ENCODE peak calls at places on chromosomes 12 and 14, in ten cellular contexts. H is MM.1S, S is PC-3, N is AG04450, B is heart right ventricle, I is fibroblast of the aortic adventitia, Z is endodermal cell, M is fibroblast of pulmonary artery, C is GM12865, R is A549. Q is an unnamed sample.
A peak's percentile ranks its signal among the peaks of the same experiment; 100 is the strongest.

GRCh38 chr12:49331360-49332222 is 5.4 kb downstream of the C1QL4 start:
- DNase-seq in H (no peak), S (peak; percentile 66), N (peak; percentile 44), B (peak; percentile 61), I (peak; percentile 73), Z (peak; percentile 92), M (peak; percentile 86), C (no peak), R (peak; percentile 90), Q (no peak)

GRCh38 chr12:45518516-45519235 is 210.8 kb upstream of the ARID2 start:
- DNase-seq in H (no peak), S (no peak), N (no peak), B (no peak), I (no peak), Z (no peak), M (no peak), C (peak; percentile 46), R (no peak), Q (peak; percentile 22)

GRCh38 chr12:106721931-106722330 is 52.6 kb upstream of the RIC8B start:
- DNase-seq in H (no peak), S (no peak), N (no peak), B (no peak), I (no peak), Z (no peak), M (no peak), C (no peak), R (no peak), Q (no peak)

GRCh38 chr14:101010835-101011234 is 107.3 kb upstream of the RTL1 start:
- DNase-seq in H (no peak), S (no peak), N (no peak), B (no peak), I (no peak), Z (no peak), M (no peak), C (no peak), R (no peak), Q (no peak)

GRCh38 chr12:45601390-45601789 is 128.1 kb upstream of the ARID2 start:
- DNase-seq in H (no peak), S (peak; percentile 54), N (no peak), B (no peak), I (no peak), Z (no peak), M (no peak), C (no peak), R (no peak), Q (no peak)

GRCh38 chr12:2017724-2018337 is 13.6 kb upstream of the DCP1B start:
- DNase-seq in H (no peak), S (no peak), N (no peak), B (peak; percentile 33), I (no peak), Z (no peak), M (no peak), C (peak; percentile 50), R (no peak), Q (no peak)

GRCh38 chr12:46480724-46481123 is 108.2 kb upstream of the SLC38A2 start:
- DNase-seq in H (no peak), S (no peak), N (no peak), B (no peak), I (peak; percentile 42), Z (no peak), M (peak; percentile 48), C (no peak), R (no peak), Q (no peak)

GRCh38 chr14:92866181-92866752 is 56.7 kb upstream of the CHGA start:
- DNase-seq in H (no peak), S (no peak), N (no peak), B (no peak), I (no peak), Z (no peak), M (no peak), C (no peak), R (no peak), Q (no peak)

GRCh38 chr14:94499673-94500072 is 9.6 kb downstream of the SERPINA12 start:
- DNase-seq in H (no peak), S (no peak), N (no peak), B (no peak), I (no peak), Z (no peak), M (no peak), C (no peak), R (no peak), Q (no peak)

GRCh38 chr12:109586385-109587296 is 13.0 kb downstream of the MVK start:
- DNase-seq in H (no peak), S (no peak), N (no peak), B (no peak), I (no peak), Z (no peak), M (no peak), C (no peak), R (no peak), Q (no peak)

GRCh38 chr14:96038558-96038919 is 623 bp upstream of the C14orf132 start:
- DNase-seq in H (no peak), S (no peak), N (no peak), B (no peak), I (no peak), Z (peak; percentile 56), M (no peak), C (peak; percentile 7), R (no peak), Q (no peak)
- H3K4me3 ChIP-seq in H (peak overlapping the region; percentile 58), S (no peak overlapping the region), N (peak overlapping the region; percentile 89), B (peak overlapping the region; percentile 80), I (peak overlapping the region; percentile 86), Z (peak overlapping the region; percentile 78), M (peak overlapping the region; percentile 61), C (no peak overlapping the region), R (peak overlapping the region; percentile 87), Q (no peak overlapping the region)

GRCh38 chr12:126780343-126780742 is 1486.6 kb upstream of the TMEM132C start:
- DNase-seq in H (no peak), S (no peak), N (no peak), B (no peak), I (no peak), Z (no peak), M (no peak), C (no peak), R (no peak), Q (no peak)

GRCh38 chr12:126781593-126781992 is 1485.4 kb upstream of the TMEM132C start:
- DNase-seq in H (no peak), S (no peak), N (no peak), B (no peak), I (peak; percentile 15), Z (no peak), M (no peak), C (no peak), R (no peak), Q (no peak)

GRCh38 chr12:126782083-126782482 is 1484.9 kb upstream of the TMEM132C start:
- DNase-seq in H (no peak), S (no peak), N (no peak), B (no peak), I (no peak), Z (no peak), M (no peak), C (no peak), R (no peak), Q (no peak)

GRCh38 chr12:126789963-126790362 is 1477.0 kb upstream of the TMEM132C start:
- DNase-seq in H (no peak), S (no peak), N (no peak), B (no peak), I (no peak), Z (no peak), M (no peak), C (no peak), R (no peak), Q (no peak)

DNA sequence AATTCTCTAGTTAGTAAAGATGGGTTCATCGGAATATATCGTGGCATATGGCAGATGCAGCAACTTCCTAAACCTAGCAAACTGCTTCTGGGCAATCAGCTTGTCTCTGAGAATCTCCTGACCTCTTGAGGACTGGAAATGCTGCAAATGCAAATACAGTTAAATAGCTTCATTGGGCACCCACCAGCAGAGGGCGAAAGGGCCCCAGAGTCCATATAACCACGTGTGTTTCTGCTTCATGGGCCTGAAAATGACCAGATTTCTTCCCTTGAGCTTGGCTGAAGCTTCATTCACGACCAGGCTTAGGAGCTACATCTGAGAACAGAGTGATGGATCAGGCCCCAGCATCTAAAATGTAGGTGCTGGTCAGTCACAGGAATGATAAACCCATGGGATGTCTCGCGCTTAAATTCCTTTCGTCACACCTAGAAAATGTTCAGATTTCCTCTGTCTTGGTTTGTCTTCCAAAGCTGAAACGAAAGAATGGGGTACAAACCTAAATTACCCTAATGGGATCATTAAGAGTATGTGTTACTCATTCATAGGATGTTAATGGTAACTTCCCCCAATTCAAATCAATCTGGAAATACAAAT is 1482.5 kb upstream of the TMEM132C start:
- DNase-seq in H (peak; percentile 44), S (peak; percentile 81), N (no peak), B (peak; percentile 13), I (peak; percentile 52), Z (peak; percentile 95), M (peak; percentile 14), C (peak; percentile 65), R (peak; percentile 8), Q (no peak)
- TF ChIP-seq CTCF in H (peak; percentile 41), S (peak; percentile 95), N (no peak), B (peak; percentile 30), I (peak; percentile 56), Z (peak; percentile 88), M (peak; percentile 18), C (peak; percentile 53), R (peak; percentile 24), Q (peak; percentile 28)

DNA sequence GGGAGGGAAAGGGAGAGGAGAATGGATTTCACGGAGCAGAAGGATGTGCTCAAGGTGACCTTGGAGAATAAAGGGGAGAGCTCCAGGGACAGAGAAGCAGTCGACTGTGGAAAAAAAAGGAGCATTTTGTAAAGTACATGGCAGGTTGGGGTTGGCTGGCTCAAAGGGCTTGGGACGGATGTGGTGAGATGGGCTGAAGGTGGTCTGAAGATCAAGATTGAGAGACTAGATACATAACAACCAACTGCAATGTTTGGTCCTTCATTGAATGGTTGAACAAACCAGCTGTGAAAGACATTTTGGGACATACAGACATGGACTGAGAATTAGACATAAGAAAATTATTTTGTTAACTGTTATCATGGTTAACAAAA is 1.6 kb upstream of the CD63 start:
- DNase-seq in H (no peak), S (no peak), N (no peak), B (no peak), I (no peak), Z (no peak), M (no peak), C (peak; percentile 33), R (no peak), Q (no peak)
- H3K4me3 ChIP-seq in H (no peak overlapping the region), S (peak overlapping the region; percentile 88), N (peak overlapping the region; percentile 99), B (peak overlapping the region; percentile 98), I (peak overlapping the region; percentile 97), Z (peak overlapping the region; percentile 92), M (peak overlapping the region; percentile 93), C (peak overlapping the region; percentile 77), R (peak overlapping the region; percentile 76), Q (peak overlapping the region; percentile 75)

DNA sequence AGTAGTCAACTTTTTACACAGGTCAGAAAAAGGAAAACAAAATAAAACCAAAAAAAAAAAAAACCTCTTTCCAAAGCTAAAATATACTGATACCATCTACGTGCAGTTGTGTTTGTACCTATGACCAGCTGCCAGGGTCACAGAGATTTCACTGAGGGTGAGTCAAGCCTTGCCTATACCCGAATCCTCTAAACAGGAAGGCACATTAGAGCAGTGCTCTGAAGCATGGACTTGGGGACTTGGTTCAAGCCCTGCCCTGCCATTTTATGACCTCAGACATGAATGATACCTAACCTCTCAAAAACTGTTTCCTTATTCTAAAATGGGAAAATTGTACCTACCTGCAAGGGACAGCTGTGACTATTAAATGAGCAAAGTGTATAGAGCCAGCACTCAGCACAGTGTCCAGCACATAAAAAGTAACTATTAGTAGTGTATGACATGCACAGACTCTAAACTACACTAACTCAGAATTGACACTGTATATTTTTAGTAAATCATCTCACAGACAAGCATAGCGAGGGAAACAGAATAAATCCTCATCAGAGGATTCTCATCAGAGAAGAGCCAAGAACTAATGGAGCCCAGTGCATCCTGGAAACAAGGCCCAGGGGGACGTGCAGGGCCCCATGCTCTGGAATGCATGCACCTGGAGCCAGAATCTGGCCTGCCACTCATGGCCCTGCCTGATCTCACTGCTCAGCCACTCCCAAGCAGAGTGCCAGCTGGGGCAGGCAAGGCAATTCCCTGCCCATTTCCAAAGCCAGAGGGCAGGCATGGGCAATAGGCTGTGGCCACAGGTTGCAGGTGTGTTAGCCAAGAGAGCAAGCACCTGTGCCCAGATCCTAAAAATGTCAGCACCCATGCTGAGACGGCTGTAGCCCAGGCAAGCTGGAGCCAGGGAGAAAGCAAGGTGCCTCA is 57.0 kb downstream of the NT5DC3 start:
- DNase-seq in H (no peak), S (peak; percentile 23), N (no peak), B (peak; percentile 11), I (no peak), Z (no peak), M (no peak), C (no peak), R (no peak), Q (no peak)
- TF ChIP-seq CTCF in H (no peak), S (peak; percentile 33), N (no peak), B (peak; percentile 34), I (no peak), Z (no peak), M (no peak), C (no peak), R (no peak), Q (no peak)